ENCODE peak calls at places on chromosome 16, in four cellular contexts. E is iPS-NIHi11, X is IMR-90, H is COR-L47. R is an unnamed sample.

GRCh38 chr16:19980866-19981265 is 92.8 kb downstream of the GPR139 start:
- DNase-seq in E (peak; percentile 68), X (peak; percentile 3), H (no peak), R (no peak)

GRCh38 chr16:74073471-74073870 is 223.1 kb upstream of the PSMD7 start:
- DNase-seq in E (no peak), X (peak; percentile 8), H (no peak), R (peak; percentile 13)

GRCh38 chr16:17334096-17334495 is 136.7 kb downstream of the XYLT1 start:
- DNase-seq in E (no peak), X (peak; percentile 96), H (no peak), R (peak; percentile 31)

GRCh38 chr16:85690469-85691064 is 1.8 kb upstream of the GINS2 start:
- DNase-seq in E (no peak), X (no peak), H (peak; percentile 30), R (no peak)

GRCh38 chr16:80527297-80527696 is 13.5 kb upstream of the DYNLRB2 start:
- DNase-seq in E (peak; percentile 62), X (peak; percentile 11), H (no peak), R (peak; percentile 49)

GRCh38 chr16:50395763-50396710 is 27.2 kb upstream of the BRD7 start:
- DNase-seq in E (no peak), X (no peak), H (no peak), R (no peak)

GRCh38 chr16:78984324-78984723 is 616.2 kb downstream of the MAF start:
- DNase-seq in E (no peak), X (no peak), H (no peak), R (no peak)

GRCh38 chr16:21622545-21622944 is 23.2 kb downstream of the METTL9 start:
- DNase-seq in E (no peak), X (no peak), H (no peak), R (no peak)

GRCh38 chr16:67397812-67398545 is 4.7 kb upstream of the TPPP3 start:
- DNase-seq in E (no peak), X (no peak), H (no peak), R (no peak)

GRCh38 chr16:645852-646678 is 3.1 kb upstream of the WDR90 start:
- DNase-seq in E (no peak), X (no peak), H (no peak), R (no peak)

GRCh38 chr16:81823111-81823510 is 44.0 kb downstream of the PLCG2 start:
- DNase-seq in E (no peak), X (no peak), H (no peak), R (no peak)

GRCh38 chr16:3934491-3935185 is 54.1 kb upstream of the CREBBP start:
- DNase-seq in E (no peak), X (no peak), H (no peak), R (no peak)

GRCh38 chr16:67782567-67783352 is 23.6 kb downstream of the RANBP10 start:
- DNase-seq in E (no peak), X (no peak), H (no peak), R (no peak)

GRCh38 chr16:1741553-1742165 is 29.7 kb downstream of the NME3 start:
- DNase-seq in E (no peak), X (no peak), H (no peak), R (no peak)

GRCh38 chr16:27322858-27323780 is 9.3 kb downstream of the IL4R start:
- DNase-seq in E (no peak), X (no peak), H (no peak), R (no peak)

GRCh38 chr16:82756283-82756599 is 129.5 kb downstream of the CDH13 start:
- DNase-seq in E (no peak), X (peak; percentile 78), H (no peak), R (no peak)

GRCh38 chr16:24838554-24839266 is 7.1 kb upstream of the SLC5A11 start:
- DNase-seq in E (no peak), X (peak; percentile 70), H (no peak), R (peak; percentile 68)

GRCh38 chr16:85564277-85565051 is 48.7 kb upstream of the GSE1 start:
- DNase-seq in E (no peak), X (no peak), H (no peak), R (no peak)

GRCh38 chr16:9102379-9102778 is 10.9 kb downstream of the HAPSTR1 start:
- DNase-seq in E (no peak), X (peak; percentile 97), H (no peak), R (peak; percentile 82)

GRCh38 chr16:57871457-57871856 is 69.2 kb upstream of the KIFC3 start:
- DNase-seq in E (no peak), X (peak; percentile 76), H (no peak), R (peak; percentile 48)

GRCh38 chr16:59848314-59848713 is 1114.2 kb upstream of the GOT2 start:
- DNase-seq in E (no peak), X (no peak), H (no peak), R (no peak)

GRCh38 chr16:29738514-29738913 is 7.3 kb downstream of the C16orf54 start:
- DNase-seq in E (no peak), X (no peak), H (no peak), R (no peak)

GRCh38 chr16:80802902-80803301 is 1.5 kb downstream of the CDYL2 start:
- DNase-seq in E (no peak), X (no peak), H (no peak), R (no peak)

GRCh38 chr16:75252946-75253911 is 1.8 kb upstream of the BCAR1 start:
- DNase-seq in E (peak; percentile 76), X (peak; percentile 74), H (no peak), R (peak; percentile 91)

GRCh38 chr16:2170080-2170479 is 14.5 kb downstream of the TRAF7 start:
- DNase-seq in E (no peak), X (no peak), H (no peak), R (no peak)

GRCh38 chr16:77790964-77791363 is 2.6 kb downstream of the VAT1L start:
- DNase-seq in E (no peak), X (peak; percentile 36), H (no peak), R (no peak)

GRCh38 chr16:3065069-3065741 is at the start of gene IL32:
- DNase-seq in E (peak; percentile 36), X (peak; percentile 94), H (no peak), R (peak; percentile 78)

GRCh38 chr16:87570938-87571867 is 31.1 kb upstream of the JPH3 start:
- DNase-seq in E (peak; percentile 86), X (peak; percentile 53), H (peak; percentile 44), R (peak; percentile 67)

GRCh38 chr16:12188674-12189249 is 212.2 kb downstream of the SNX29 start:
- DNase-seq in E (no peak), X (no peak), H (no peak), R (no peak)